ENCODE peak calls at places on chromosomes 2 and 18, in four cellular contexts. One of them, this sample, is unnamed.

GRCh38 chr2:65537651-65538385 is 105.4 kb upstream of the SPRED2 start:
- DNase-seq in HTR-8/SVneo: no peak
- DNase-seq in skeletal muscle cell: peak; percentile 41
- DNase-seq in HEK293T: no peak
- DNase-seq in this sample: no peak

GRCh38 chr18:56952026-56952425 is 194.9 kb upstream of the BOD1L2 start:
- DNase-seq in HEK293T: no peak
- DNase-seq in skeletal muscle cell: no peak
- DNase-seq in HTR-8/SVneo: no peak
- DNase-seq in this sample: no peak

GRCh38 chr2:37886745-37887144 is 38.3 kb upstream of the RMDN2 start:
- DNase-seq in HEK293T: no peak
- DNase-seq in skeletal muscle cell: no peak
- DNase-seq in HTR-8/SVneo: no peak
- DNase-seq in this sample: no peak

GRCh38 chr2:212451786-212452200 is 86.8 kb downstream of the ERBB4 start:
- DNase-seq in skeletal muscle cell: peak; percentile 39
- DNase-seq in HTR-8/SVneo: peak; percentile 51
- DNase-seq in HEK293T: no peak
- DNase-seq in this sample: peak; percentile 19

GRCh38 chr2:223036756-223037432 is 15.1 kb upstream of the KCNE4 start:
- DNase-seq in HEK293T: no peak
- DNase-seq in HTR-8/SVneo: no peak
- DNase-seq in skeletal muscle cell: no peak
- DNase-seq in this sample: no peak

GRCh38 chr2:231257763-231258162 is 59.3 kb downstream of the ARMC9 start:
- DNase-seq in HTR-8/SVneo: no peak
- DNase-seq in HEK293T: no peak
- DNase-seq in skeletal muscle cell: no peak
- DNase-seq in this sample: no peak

GRCh38 chr18:47758000-47758399 is 172.5 kb downstream of the SMAD2 start:
- DNase-seq in HTR-8/SVneo: no peak
- DNase-seq in HEK293T: no peak
- DNase-seq in skeletal muscle cell: no peak
- DNase-seq in this sample: no peak

GRCh38 chr2:196607073-196607472 is 32.4 kb upstream of the CCDC150 start:
- DNase-seq in HTR-8/SVneo: no peak
- DNase-seq in HEK293T: no peak
- DNase-seq in skeletal muscle cell: no peak
- DNase-seq in this sample: no peak

GRCh38 chr18:28175930-28176673 is 828 bp downstream of the CDH2 start:
- DNase-seq in HEK293T: peak; percentile 38
- DNase-seq in skeletal muscle cell: no peak
- DNase-seq in HTR-8/SVneo: peak; percentile 14
- DNase-seq in this sample: no peak

GRCh38 chr2:208010501-208010900 is 14.8 kb downstream of the PLEKHM3 start:
- DNase-seq in skeletal muscle cell: no peak
- DNase-seq in HEK293T: no peak
- DNase-seq in HTR-8/SVneo: no peak
- DNase-seq in this sample: no peak

GRCh38 chr2:101200714-101201113 is 49.5 kb upstream of the TBC1D8 start:
- DNase-seq in HEK293T: no peak
- DNase-seq in HTR-8/SVneo: no peak
- DNase-seq in skeletal muscle cell: no peak
- DNase-seq in this sample: peak; percentile 27

GRCh38 chr2:239689985-239690384 is 289.2 kb upstream of the HDAC4 start:
- DNase-seq in HTR-8/SVneo: no peak
- DNase-seq in skeletal muscle cell: no peak
- DNase-seq in HEK293T: no peak
- DNase-seq in this sample: no peak

GRCh38 chr18:11741505-11742145 is 52.6 kb downstream of the GNAL start:
- DNase-seq in HEK293T: peak; percentile 34
- DNase-seq in HTR-8/SVneo: peak; percentile 39
- DNase-seq in skeletal muscle cell: no peak
- DNase-seq in this sample: peak; percentile 23

GRCh38 chr2:43024515-43024962 is 201.9 kb downstream of the ZFP36L2 start:
- DNase-seq in HTR-8/SVneo: peak; percentile 85
- DNase-seq in HEK293T: peak; percentile 76
- DNase-seq in skeletal muscle cell: no peak
- DNase-seq in this sample: peak; percentile 12

GRCh38 chr2:120945832-120946231 is 210.2 kb downstream of the GLI2 start:
- DNase-seq in HTR-8/SVneo: no peak
- DNase-seq in HEK293T: no peak
- DNase-seq in skeletal muscle cell: no peak
- DNase-seq in this sample: no peak

GRCh38 chr18:8608795-8609673 is at the start of gene RAB12:
- DNase-seq in HTR-8/SVneo: peak; percentile 75
- DNase-seq in skeletal muscle cell: peak; percentile 63
- DNase-seq in HEK293T: peak; percentile 78
- DNase-seq in this sample: peak; percentile 51

GRCh38 chr2:207155516-207155915 is 10.2 kb downstream of the KLF7 start:
- DNase-seq in HEK293T: no peak
- DNase-seq in skeletal muscle cell: no peak
- DNase-seq in HTR-8/SVneo: no peak
- DNase-seq in this sample: no peak

GRCh38 chr18:14970027-14970426 is 222.1 kb downstream of the ANKRD30B start:
- DNase-seq in HEK293T: no peak
- DNase-seq in HTR-8/SVneo: peak; percentile 32
- DNase-seq in skeletal muscle cell: no peak
- DNase-seq in this sample: no peak

GRCh38 chr18:67363694-67364093 is 152.8 kb downstream of the DSEL start:
- DNase-seq in HTR-8/SVneo: no peak
- DNase-seq in skeletal muscle cell: no peak
- DNase-seq in HEK293T: no peak
- DNase-seq in this sample: no peak

GRCh38 chr18:46343940-46344372 is 239.8 kb downstream of the HAUS1 start:
- DNase-seq in HEK293T: no peak
- DNase-seq in HTR-8/SVneo: no peak
- DNase-seq in skeletal muscle cell: no peak
- DNase-seq in this sample: no peak

GRCh38 chr2:40434638-40435296 is 17.1 kb downstream of the SLC8A1 start:
- DNase-seq in HEK293T: no peak
- DNase-seq in HTR-8/SVneo: peak; percentile 71
- DNase-seq in skeletal muscle cell: peak; percentile 83
- DNase-seq in this sample: peak; percentile 80

GRCh38 chr2:236378851-236379250 is 114.6 kb upstream of the ASB18 start:
- DNase-seq in skeletal muscle cell: no peak
- DNase-seq in HTR-8/SVneo: no peak
- DNase-seq in HEK293T: no peak
- DNase-seq in this sample: no peak

GRCh38 chr2:170897108-170897507 is 31.9 kb upstream of the GORASP2 start:
- DNase-seq in HTR-8/SVneo: no peak
- DNase-seq in HEK293T: no peak
- DNase-seq in skeletal muscle cell: no peak
- DNase-seq in this sample: no peak

GRCh38 chr2:149394864-149395263 is 64.5 kb downstream of the LYPD6 start:
- DNase-seq in HEK293T: no peak
- DNase-seq in skeletal muscle cell: no peak
- DNase-seq in HTR-8/SVneo: no peak
- DNase-seq in this sample: no peak

GRCh38 chr2:98907385-98907784 is 28.6 kb downstream of the CRACDL start:
- DNase-seq in skeletal muscle cell: no peak
- DNase-seq in HTR-8/SVneo: no peak
- DNase-seq in HEK293T: no peak
- DNase-seq in this sample: no peak

GRCh38 chr2:101948625-101949150 is 43.1 kb upstream of the IL1R2 start:
- DNase-seq in skeletal muscle cell: no peak
- DNase-seq in HEK293T: no peak
- DNase-seq in HTR-8/SVneo: no peak
- DNase-seq in this sample: no peak

GRCh38 chr2:46134531-46135229 is 162.5 kb upstream of the EPAS1 start:
- DNase-seq in HTR-8/SVneo: no peak
- DNase-seq in skeletal muscle cell: no peak
- DNase-seq in HEK293T: no peak
- DNase-seq in this sample: no peak

GRCh38 chr18:61398961-61399632 is 65.9 kb downstream of the CDH20 start:
- DNase-seq in skeletal muscle cell: peak; percentile 43
- DNase-seq in HEK293T: no peak
- DNase-seq in HTR-8/SVneo: no peak
- DNase-seq in this sample: no peak

GRCh38 chr2:145228506-145228905 is 708.6 kb upstream of the ZEB2 start:
- DNase-seq in HEK293T: no peak
- DNase-seq in skeletal muscle cell: peak; percentile 12
- DNase-seq in HTR-8/SVneo: no peak
- DNase-seq in this sample: no peak

This sample was measured in HCT116.